ENCODE peak calls at places on chromosome 22, in five cellular contexts. N is HCT116, I is A549, O is AG09319, W is HS-27A. K is an unnamed sample.

GRCh38 chr22:23409976-23410375 is 170.1 kb downstream of the IGLL1 start:
- DNase-seq in N (no peak), I (no peak), O (no peak), W (no peak), K (no peak)

GRCh38 chr22:20531404-20532181 is 24.2 kb downstream of the MED15 start:
- DNase-seq in I (peak; percentile 87), W (peak; percentile 84), N (peak; percentile 79), O (no peak), K (peak; percentile 68)

GRCh38 chr22:30969532-30970355 is 679 bp downstream of the TUG1 start:
- DNase-seq in W (no peak), N (no peak), O (peak; percentile 7), I (peak; percentile 44), K (peak; percentile 59)

GRCh38 chr22:38284042-38284402 is 11.2 kb upstream of the TMEM184B start:
- DNase-seq in N (no peak), O (peak; percentile 88), W (no peak), I (no peak), K (no peak)

GRCh38 chr22:37032535-37033460 is 13.3 kb downstream of the MPST start:
- DNase-seq in N (no peak), O (peak; percentile 52), W (no peak), I (peak; percentile 96), K (peak; percentile 54)

GRCh38 chr22:36009085-36009484 is 19.5 kb downstream of the RBFOX2 start:
- DNase-seq in W (no peak), N (no peak), O (no peak), I (no peak), K (no peak)

GRCh38 chr22:43878079-43878795 is 13.6 kb downstream of the PNPLA5 start:
- DNase-seq in I (no peak), N (no peak), O (no peak), W (no peak), K (no peak)

GRCh38 chr22:29070490-29070889 is 2.3 kb upstream of the KREMEN1 start:
- DNase-seq in O (no peak), N (no peak), I (no peak), W (no peak), K (no peak)

GRCh38 chr22:17921871-17922821 is 102.2 kb downstream of the MICAL3 start:
- DNase-seq in I (no peak), N (no peak), W (no peak), O (no peak), K (peak; percentile 95)

GRCh38 chr22:21797444-21798221 is 62.0 kb upstream of the YPEL1 start:
- DNase-seq in W (no peak), O (no peak), I (no peak), N (no peak), K (no peak)

GRCh38 chr22:25709758-25710157 is 32.2 kb upstream of the MYO18B start:
- DNase-seq in N (no peak), I (no peak), W (no peak), O (no peak), K (no peak)

GRCh38 chr22:22073769-22074561 is 91.4 kb upstream of the TOP3B start:
- DNase-seq in O (no peak), N (no peak), W (no peak), I (no peak), K (no peak)

GRCh38 chr22:29115682-29116313 is 43.0 kb downstream of the KREMEN1 start:
- DNase-seq in I (no peak), O (no peak), W (no peak), N (no peak), K (no peak)

GRCh38 chr22:38211556-38211955 is 9.8 kb downstream of the MAFF start:
- DNase-seq in N (no peak), W (no peak), O (no peak), I (no peak), K (no peak)

GRCh38 chr22:23591203-23591791 is 11.2 kb upstream of the IGLL1 start:
- DNase-seq in I (peak; percentile 62), N (peak; percentile 51), W (no peak), O (peak; percentile 11), K (peak; percentile 85)

GRCh38 chr22:21106000-21106399 is 60.3 kb downstream of the LRRC74B start:
- DNase-seq in W (no peak), O (no peak), N (no peak), I (no peak), K (no peak)

GRCh38 chr22:17120281-17120680 is 879 bp downstream of the TMEM121B start:
- DNase-seq in W (no peak), I (peak; percentile 27), N (no peak), O (no peak), K (peak; percentile 92)

GRCh38 chr22:42931421-42932196 is 74.5 kb upstream of the ARFGAP3 start:
- DNase-seq in N (no peak), W (no peak), I (no peak), O (no peak), K (no peak)

GRCh38 chr22:19749876-19750275 is 10.7 kb upstream of the TBX1 start:
- DNase-seq in N (no peak), O (no peak), W (no peak), I (no peak), K (no peak)

GRCh38 chr22:19891350-19892248 is 36.9 kb upstream of the GNB1L start:
- DNase-seq in I (no peak), O (no peak), W (no peak), N (no peak), K (peak; percentile 90)

GRCh38 chr22:26292667-26292995 is 123.4 kb downstream of the SEZ6L start:
- DNase-seq in I (no peak), W (no peak), O (no peak), N (no peak), K (no peak)

GRCh38 chr22:38464992-38465672 is 2.8 kb upstream of the KDELR3 start:
- DNase-seq in O (no peak), I (no peak), W (no peak), N (no peak), K (no peak)

GRCh38 chr22:39715778-39716495 is 145.4 kb downstream of the CACNA1I start:
- DNase-seq in O (no peak), I (no peak), W (no peak), N (no peak), K (no peak)

GRCh38 chr22:42994917-42995562 is 19.9 kb downstream of the PACSIN2 start:
- DNase-seq in W (no peak), O (peak; percentile 82), N (no peak), I (peak; percentile 95), K (no peak)

GRCh38 chr22:41401781-41402648 is 20.3 kb downstream of the TEF start:
- DNase-seq in I (peak; percentile 43), O (peak; percentile 94), W (no peak), N (no peak), K (no peak)

GRCh38 chr22:36117053-36117554 is 43.5 kb downstream of the APOL3 start:
- DNase-seq in N (no peak), I (no peak), W (no peak), O (no peak), K (no peak)